ENCODE peak calls at places on chromosomes 13 and 19, in ten cellular contexts. M is stimulated activated CD8-positive, alpha-beta memory T cell treated with anti-CD3 and anti-CD28 coated beads, Interleukin-15, amount 100 ng/mL, for 4 hours; G is M059J; E is stimulated activated naive CD8-positive, alpha-beta T cell treated with anti-CD3 and anti-CD28 coated beads, Interleukin-15, Interleukin-2, amounts not matched to agents 100 U/mL and 50 U/mL, for 24 hours; V is T-helper 2 cell; S is EH; K is GM04503; L is activated CD4-positive, alpha-beta T cell treated with anti-CD3 and anti-CD28 coated beads, Interleukin-2, amount 10 ng/mL, durations not matched to agents 24 days and 14 days; A is brain microvascular endothelial cell; D is NCI-H1105 treated with DMSO at 0.1 percent for 48 hours. X is an unnamed sample.

GRCh38 chr13:97030705-97031452 is 36.6 kb upstream of the OXGR1 start:
- DNase-seq in S (peak), K (no peak), V (no peak), A (peak), G (peak), M (no peak), L (no peak), E (no peak), D (peak), X (no peak)

GRCh38 chr13:84430015-84430414 is 547.7 kb upstream of the SLITRK1 start:
- DNase-seq in V (no peak), D (no peak), L (no peak), S (peak), G (peak), E (no peak), M (no peak), K (no peak), A (peak), X (no peak)

GRCh38 chr13:50617134-50617721 is 226.3 kb downstream of the DLEU7 start:
- DNase-seq in M (no peak), G (peak), K (peak), S (peak), A (peak), L (no peak), D (no peak), E (no peak), V (no peak), X (no peak)

GRCh38 chr19:10122066-10122465 is 2.4 kb upstream of the EIF3G start:
- DNase-seq in S (peak), L (no peak), M (no peak), K (peak), A (no peak), V (no peak), E (no peak), G (peak), D (no peak), X (no peak)

GRCh38 chr13:21542563-21542962 is 61.4 kb downstream of the MICU2 start:
- DNase-seq in G (no peak), L (no peak), S (peak), E (no peak), M (no peak), A (no peak), K (no peak), V (no peak), D (no peak), X (no peak)

GRCh38 chr13:51619614-51620013 is 35.4 kb downstream of the WDFY2 start:
- DNase-seq in A (peak), V (no peak), E (peak), L (no peak), M (no peak), D (no peak), K (peak), G (peak), S (peak), X (no peak)

GRCh38 chr19:10839071-10840050 is 3.3 kb upstream of the TMED1 start:
- DNase-seq in K (no peak), M (no peak), D (no peak), V (no peak), S (no peak), L (no peak), A (no peak), E (no peak), G (no peak), X (no peak)

GRCh38 chr13:32791545-32792172 is 205.4 kb downstream of the PDS5B start:
- DNase-seq in E (peak), V (no peak), M (no peak), G (no peak), A (no peak), K (no peak), L (peak), S (peak), D (no peak), X (no peak)

GRCh38 chr19:11381535-11382369 is 2.4 kb downstream of the EPOR start:
- DNase-seq in D (peak), M (peak), E (peak), G (peak), V (peak), L (peak), S (peak), K (no peak), A (peak), X (peak)

GRCh38 chr19:38173324-38174041 is 50.5 kb downstream of the DPF1 start:
- DNase-seq in E (no peak), S (no peak), K (peak), V (no peak), A (no peak), L (no peak), D (peak), M (no peak), G (peak), X (no peak)

GRCh38 chr13:50370303-50370950 is 355.2 kb downstream of the KCNRG start:
- DNase-seq in E (no peak), D (no peak), K (no peak), A (no peak), S (no peak), L (no peak), M (no peak), G (no peak), V (no peak), X (peak)

GRCh38 chr19:19537321-19538048 is 580 bp upstream of the CILP2 start:
- DNase-seq in L (no peak), M (no peak), E (no peak), G (no peak), K (no peak), S (no peak), D (peak), V (no peak), A (no peak), X (no peak)

GRCh38 chr13:67061750-67062149 is 168.4 kb downstream of the PCDH9 start:
- DNase-seq in E (no peak), L (no peak), A (no peak), S (no peak), V (no peak), K (no peak), D (no peak), G (no peak), M (no peak), X (no peak)

GRCh38 chr19:40317338-40317737 is 30.9 kb downstream of the C19orf47 start:
- DNase-seq in A (no peak), V (no peak), M (no peak), G (no peak), K (no peak), L (no peak), S (no peak), D (no peak), E (no peak), X (no peak)

GRCh38 chr13:100608906-100609305 is 20.3 kb upstream of the GGACT start:
- DNase-seq in V (no peak), S (peak), L (peak), K (no peak), M (no peak), G (no peak), D (no peak), A (peak), E (peak), X (peak)

GRCh38 chr13:32206097-32206740 is 108.9 kb downstream of the ZAR1L start:
- DNase-seq in V (no peak), K (no peak), A (no peak), S (peak), L (no peak), M (no peak), E (no peak), D (no peak), G (peak), X (no peak)